ENCODE peak calls at places on chromosomes 7 and 10, in nine cellular contexts. T is IMR-90, M is AG09309, X is dorsolateral prefrontal cortex, W is BJ, U is tibial nerve, J is tibial artery, V is fibroblast of the aortic adventitia, C is astrocyte of the spinal cord. Z is an unnamed sample.

GRCh38 chr7:49324707-49325106 is 400.4 kb downstream of the CDC14C start:
- DNase-seq in T (no peak), M (no peak), X (no peak), W (no peak), U (no peak), J (no peak), V (peak; percentile 15), C (no peak), Z (no peak)

GRCh38 chr7:122350701-122351100 is 46.2 kb upstream of the FEZF1 start:
- DNase-seq in T (no peak), M (no peak), X (no peak), W (no peak), U (no peak), J (no peak), V (no peak), C (no peak), Z (no peak)

GRCh38 chr7:128879939-128880746 is 17.5 kb downstream of the ATP6V1F start:
- DNase-seq in T (peak; percentile 58), M (no peak), X (peak; percentile 70), W (no peak), U (no peak), J (peak; percentile 76), V (peak; percentile 64), C (peak; percentile 51), Z (no peak)

GRCh38 chr7:112383671-112384417 is 66.4 kb upstream of the IFRD1 start:
- DNase-seq in T (no peak), M (no peak), X (no peak), W (no peak), U (no peak), J (no peak), V (peak; percentile 22), C (no peak), Z (no peak)

GRCh38 chr7:155380221-155380861 is 77.6 kb upstream of the EN2 start:
- DNase-seq in T (peak; percentile 54), M (peak; percentile 14), X (peak; percentile 79), W (no peak), U (peak; percentile 41), J (no peak), V (peak; percentile 65), C (peak; percentile 49), Z (peak; percentile 63)

GRCh38 chr7:157523371-157523765 is 186.6 kb downstream of the DNAJB6 start:
- DNase-seq in T (no peak), M (no peak), X (no peak), W (no peak), U (no peak), J (peak; percentile 45), V (no peak), C (no peak), Z (peak; percentile 21)

GRCh38 chr7:12729112-12729511 is 41.7 kb downstream of the ARL4A start:
- DNase-seq in T (peak; percentile 15), M (no peak), X (no peak), W (no peak), U (peak; percentile 57), J (peak; percentile 78), V (peak; percentile 73), C (peak; percentile 65), Z (peak; percentile 85)

GRCh38 chr10:131973160-131973951 is 8.4 kb downstream of the BNIP3 start:
- DNase-seq in T (no peak), M (no peak), X (no peak), W (no peak), U (no peak), J (peak; percentile 59), V (no peak), C (no peak), Z (no peak)

GRCh38 chr10:36383349-36383748 is 741.3 kb upstream of the FZD8 start:
- DNase-seq in T (no peak), M (no peak), X (no peak), W (no peak), U (no peak), J (no peak), V (no peak), C (no peak), Z (no peak)

GRCh38 chr10:75406158-75407065 is 4.8 kb upstream of the ZNF503 start:
- DNase-seq in T (no peak), M (no peak), X (no peak), W (no peak), U (no peak), J (no peak), V (peak; percentile 25), C (no peak), Z (no peak)

GRCh38 chr10:75404023-75404334 is 2.4 kb upstream of the ZNF503 start:
- DNase-seq in T (no peak), M (no peak), X (no peak), W (no peak), U (no peak), J (no peak), V (peak; percentile 20), C (no peak), Z (no peak)

GRCh38 chr10:75404335-75405200 is 3.0 kb upstream of the ZNF503 start:
- DNase-seq in T (no peak), M (no peak), X (no peak), W (no peak), U (no peak), J (peak; percentile 69), V (peak; percentile 22), C (no peak), Z (no peak)

GRCh38 chr10:75407296-75407715 is 5.7 kb upstream of the ZNF503 start:
- DNase-seq in T (no peak), M (no peak), X (no peak), W (no peak), U (no peak), J (no peak), V (no peak), C (peak; percentile 18), Z (no peak)

DNA sequence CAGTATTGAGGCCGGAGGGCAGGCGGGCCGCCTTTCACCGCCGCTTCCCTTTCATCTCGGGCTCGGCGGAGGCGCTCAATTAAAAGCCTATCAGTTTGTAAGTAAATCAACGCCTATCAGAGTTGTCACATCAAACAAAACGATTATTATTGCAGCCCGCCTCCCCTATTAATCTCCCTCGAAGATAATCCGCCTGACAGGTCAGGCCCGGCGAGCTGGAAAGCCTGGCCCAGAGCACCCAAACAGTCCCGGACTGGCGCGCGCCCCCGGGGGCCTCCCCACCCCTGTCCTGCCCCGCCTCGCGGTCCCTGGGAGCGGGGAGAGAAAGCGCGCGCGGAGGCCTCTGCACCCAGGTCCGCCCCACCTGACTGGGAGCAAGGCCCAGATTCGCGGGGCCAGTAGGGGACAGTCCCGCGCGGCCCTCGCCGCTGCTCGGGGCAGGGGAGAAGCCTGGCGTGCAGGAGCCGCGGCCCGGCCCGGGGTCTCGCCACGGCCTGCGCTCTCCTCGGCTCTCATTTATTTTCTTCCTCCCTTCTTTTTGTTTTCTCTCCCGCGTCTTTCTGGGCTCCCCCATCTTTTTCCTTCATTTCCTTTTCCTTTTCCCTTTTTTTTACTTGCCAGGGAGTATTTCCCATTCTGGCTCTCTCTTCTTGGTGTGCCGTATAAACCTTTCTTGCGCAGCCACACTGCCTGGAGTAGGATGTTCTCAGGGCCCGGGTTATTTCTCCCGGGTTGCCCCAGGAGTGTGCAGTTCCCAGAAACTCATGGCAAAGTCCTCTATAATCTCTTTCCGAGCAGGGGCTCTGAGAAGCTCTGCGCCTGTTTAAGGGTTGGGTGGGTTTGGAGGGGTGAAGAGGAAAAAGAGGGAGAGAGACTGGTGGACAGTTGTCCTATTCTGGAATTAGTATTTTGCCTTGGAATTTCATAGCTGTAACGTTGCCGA is 3.9 kb upstream of the ZNF503 start:
- DNase-seq in T (no peak), M (no peak), X (no peak), W (no peak), U (no peak), J (no peak), V (peak; percentile 27), C (peak; percentile 29), Z (no peak)
- H3K4me3 ChIP-seq in T (no peak overlapping the region), M (no peak overlapping the region), X (peak overlapping the region; percentile 81), W (no peak overlapping the region), U (peak overlapping the region; percentile 91), J (no peak overlapping the region), V (peak overlapping the region; percentile 99), C (peak overlapping the region; percentile 99), Z (peak overlapping the region; percentile 97)

GRCh38 chr7:47580175-47580701 is 1.7 kb downstream of the TNS3 start:
- DNase-seq in T (peak; percentile 60), M (no peak), X (no peak), W (no peak), U (no peak), J (no peak), V (peak; percentile 38), C (no peak), Z (no peak)

GRCh38 chr7:47579458-47579857 is 2.5 kb downstream of the TNS3 start:
- DNase-seq in T (no peak), M (no peak), X (no peak), W (no peak), U (no peak), J (no peak), V (peak; percentile 24), C (no peak), Z (no peak)

GRCh38 chr7:47581821-47582747 is at the start of gene TNS3:
- DNase-seq in T (peak; percentile 36), M (no peak), X (no peak), W (no peak), U (no peak), J (peak; percentile 81), V (peak; percentile 43), C (no peak), Z (no peak)

GRCh38 chr7:47581442-47581820 is 480 bp downstream of the TNS3 start:
- DNase-seq in T (no peak), M (no peak), X (no peak), W (no peak), U (no peak), J (no peak), V (peak; percentile 19), C (no peak), Z (no peak)

GRCh38 chr7:47580811-47581331 is 1.0 kb downstream of the TNS3 start:
- DNase-seq in T (peak; percentile 37), M (no peak), X (no peak), W (no peak), U (no peak), J (no peak), V (peak; percentile 32), C (no peak), Z (no peak)
- H3K4me3 ChIP-seq in T (peak overlapping the region; percentile 79), M (peak overlapping the region; percentile 82), X (peak overlapping the region; percentile 55), W (peak overlapping the region; percentile 77), U (peak overlapping the region; percentile 97), J (peak overlapping the region; percentile 72), V (peak overlapping the region; percentile 93), C (peak overlapping the region; percentile 80), Z (peak overlapping the region; percentile 80)

GRCh38 chr7:57403601-57404342 is 46.2 kb upstream of the ZNF716 start:
- DNase-seq in T (no peak), M (no peak), X (no peak), W (no peak), U (no peak), J (peak; percentile 62), V (no peak), C (no peak), Z (no peak)
- H3K4me3 ChIP-seq in T (no peak overlapping the region), M (no peak overlapping the region), X (no peak overlapping the region), W (no peak overlapping the region), U (no peak overlapping the region), J (peak overlapping the region; percentile 32), V (no peak overlapping the region), C (no peak overlapping the region), Z (peak overlapping the region; percentile 43)

DNA sequence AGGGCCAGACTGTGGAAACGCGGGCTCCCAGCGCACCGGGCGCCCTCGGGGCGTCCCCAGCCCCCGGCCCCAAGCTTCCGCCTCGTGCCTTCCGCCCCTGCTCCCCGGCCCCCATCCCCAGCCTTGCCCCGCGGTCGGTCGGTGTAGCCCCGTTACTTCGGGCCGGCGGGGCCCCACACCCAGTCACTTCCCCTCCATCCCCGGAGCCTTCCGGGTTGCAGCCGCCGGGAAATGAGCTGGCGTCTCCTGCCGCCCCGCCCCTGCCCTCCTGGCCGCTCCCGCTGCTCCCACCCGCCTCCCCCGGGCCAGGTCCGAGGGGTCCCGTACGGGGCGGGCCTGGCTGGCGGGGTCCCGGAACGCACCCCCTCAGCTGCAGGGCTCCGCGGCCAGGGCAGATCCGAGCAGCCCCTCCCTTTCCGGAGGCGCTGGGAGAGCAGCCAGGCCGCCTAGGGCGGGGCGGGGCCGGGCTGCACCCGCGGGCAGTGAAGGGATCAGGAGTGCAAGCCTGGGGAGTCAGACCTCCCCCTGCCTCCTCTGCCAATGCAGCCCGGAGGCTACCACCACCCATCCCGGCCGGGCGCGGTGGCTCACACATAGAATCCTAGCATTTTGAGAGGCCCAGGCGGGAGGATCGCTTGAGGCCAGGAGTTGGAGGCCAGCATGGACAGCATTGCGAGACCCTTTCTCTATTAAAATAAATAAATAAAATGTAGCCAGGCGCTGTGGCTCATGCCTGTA is 709 bp downstream of the ARPC1B start:
- DNase-seq in T (peak; percentile 41), M (no peak), X (no peak), W (no peak), U (peak; percentile 67), J (peak; percentile 91), V (peak; percentile 72), C (peak; percentile 67), Z (peak; percentile 76)
- H3K4me3 ChIP-seq in T (peak overlapping the region; percentile 93), M (peak overlapping the region; percentile 90), X (peak overlapping the region; percentile 59), W (peak overlapping the region; percentile 94), U (peak overlapping the region; percentile 92), J (peak overlapping the region; percentile 92), V (peak overlapping the region; percentile 74), C (peak overlapping the region; percentile 64), Z (peak overlapping the region; percentile 82)

Z was measured in right atrium auricular region.